ENCODE peak calls at places on chromosome 21, in eight cellular contexts. One of them, this sample, is unnamed.

GRCh38 chr21:31034378-31034777 is 3.9 kb downstream of the KRTAP19-8 start:
- DNase-seq in stimulated activated CD4-positive, alpha-beta T cell treated with anti-CD3 and anti-CD28 coated beads, Interleukin-1b, Interleukin-23, amount 100 ng/mL, for 1 hour: no peak
- DNase-seq in caudate nucleus: no peak
- DNase-seq in NCI-H510A treated with DMSO at 0.1 percent for 48 hours: no peak
- DNase-seq in osteocyte: no peak
- DNase-seq in foreskin fibroblast: no peak
- DNase-seq in COR-L47: no peak
- DNase-seq in adrenal gland: no peak
- DNase-seq in this sample: no peak

GRCh38 chr21:28781602-28782274 is 210.9 kb downstream of the LTN1 start:
- DNase-seq in stimulated activated CD4-positive, alpha-beta T cell treated with anti-CD3 and anti-CD28 coated beads, Interleukin-1b, Interleukin-23, amount 100 ng/mL, for 1 hour: no peak
- DNase-seq in caudate nucleus: no peak
- DNase-seq in NCI-H510A treated with DMSO at 0.1 percent for 48 hours: no peak
- DNase-seq in osteocyte: no peak
- DNase-seq in foreskin fibroblast: peak; percentile 68
- DNase-seq in COR-L47: peak; percentile 0
- DNase-seq in adrenal gland: no peak
- DNase-seq in this sample: no peak

GRCh38 chr21:33854604-33855003 is 61.0 kb downstream of the ATP5PO start:
- DNase-seq in stimulated activated CD4-positive, alpha-beta T cell treated with anti-CD3 and anti-CD28 coated beads, Interleukin-1b, Interleukin-23, amount 100 ng/mL, for 1 hour: no peak
- DNase-seq in caudate nucleus: no peak
- DNase-seq in NCI-H510A treated with DMSO at 0.1 percent for 48 hours: no peak
- DNase-seq in osteocyte: no peak
- DNase-seq in foreskin fibroblast: peak; percentile 55
- DNase-seq in COR-L47: no peak
- DNase-seq in adrenal gland: no peak
- DNase-seq in this sample: no peak

GRCh38 chr21:34100789-34101188 is 27.4 kb downstream of the MRPS6 start:
- DNase-seq in stimulated activated CD4-positive, alpha-beta T cell treated with anti-CD3 and anti-CD28 coated beads, Interleukin-1b, Interleukin-23, amount 100 ng/mL, for 1 hour: no peak
- DNase-seq in caudate nucleus: no peak
- DNase-seq in NCI-H510A treated with DMSO at 0.1 percent for 48 hours: no peak
- DNase-seq in osteocyte: no peak
- DNase-seq in foreskin fibroblast: no peak
- DNase-seq in COR-L47: no peak
- DNase-seq in adrenal gland: no peak
- DNase-seq in this sample: no peak

GRCh38 chr21:41011968-41012367 is 156.0 kb upstream of the BACE2 start:
- DNase-seq in stimulated activated CD4-positive, alpha-beta T cell treated with anti-CD3 and anti-CD28 coated beads, Interleukin-1b, Interleukin-23, amount 100 ng/mL, for 1 hour: no peak
- DNase-seq in caudate nucleus: no peak
- DNase-seq in NCI-H510A treated with DMSO at 0.1 percent for 48 hours: no peak
- DNase-seq in osteocyte: no peak
- DNase-seq in foreskin fibroblast: no peak
- DNase-seq in COR-L47: no peak
- DNase-seq in adrenal gland: no peak
- DNase-seq in this sample: no peak

GRCh38 chr21:31447477-31447876 is 103.4 kb upstream of the TIAM1 start:
- DNase-seq in stimulated activated CD4-positive, alpha-beta T cell treated with anti-CD3 and anti-CD28 coated beads, Interleukin-1b, Interleukin-23, amount 100 ng/mL, for 1 hour: no peak
- DNase-seq in caudate nucleus: no peak
- DNase-seq in NCI-H510A treated with DMSO at 0.1 percent for 48 hours: no peak
- DNase-seq in osteocyte: no peak
- DNase-seq in foreskin fibroblast: no peak
- DNase-seq in COR-L47: no peak
- DNase-seq in adrenal gland: no peak
- DNase-seq in this sample: peak; percentile 23

GRCh38 chr21:44867464-44867863 is 6.0 kb downstream of the PTTG1IP start:
- DNase-seq in stimulated activated CD4-positive, alpha-beta T cell treated with anti-CD3 and anti-CD28 coated beads, Interleukin-1b, Interleukin-23, amount 100 ng/mL, for 1 hour: no peak
- DNase-seq in caudate nucleus: no peak
- DNase-seq in NCI-H510A treated with DMSO at 0.1 percent for 48 hours: no peak
- DNase-seq in osteocyte: no peak
- DNase-seq in foreskin fibroblast: no peak
- DNase-seq in COR-L47: no peak
- DNase-seq in adrenal gland: no peak
- DNase-seq in this sample: no peak

GRCh38 chr21:21295303-21295702 is 297.1 kb downstream of the NCAM2 start:
- DNase-seq in stimulated activated CD4-positive, alpha-beta T cell treated with anti-CD3 and anti-CD28 coated beads, Interleukin-1b, Interleukin-23, amount 100 ng/mL, for 1 hour: no peak
- DNase-seq in caudate nucleus: no peak
- DNase-seq in NCI-H510A treated with DMSO at 0.1 percent for 48 hours: no peak
- DNase-seq in osteocyte: no peak
- DNase-seq in foreskin fibroblast: no peak
- DNase-seq in COR-L47: no peak
- DNase-seq in adrenal gland: no peak
- DNase-seq in this sample: no peak

GRCh38 chr21:27681841-27682240 is 715.0 kb upstream of the ADAMTS5 start:
- DNase-seq in stimulated activated CD4-positive, alpha-beta T cell treated with anti-CD3 and anti-CD28 coated beads, Interleukin-1b, Interleukin-23, amount 100 ng/mL, for 1 hour: no peak
- DNase-seq in caudate nucleus: no peak
- DNase-seq in NCI-H510A treated with DMSO at 0.1 percent for 48 hours: no peak
- DNase-seq in osteocyte: no peak
- DNase-seq in foreskin fibroblast: peak; percentile 64
- DNase-seq in COR-L47: no peak
- DNase-seq in adrenal gland: no peak
- DNase-seq in this sample: peak; percentile 64

GRCh38 chr21:45018131-45019075 is 56.0 kb upstream of the ADARB1 start:
- DNase-seq in stimulated activated CD4-positive, alpha-beta T cell treated with anti-CD3 and anti-CD28 coated beads, Interleukin-1b, Interleukin-23, amount 100 ng/mL, for 1 hour: no peak
- DNase-seq in caudate nucleus: no peak
- DNase-seq in NCI-H510A treated with DMSO at 0.1 percent for 48 hours: no peak
- DNase-seq in osteocyte: no peak
- DNase-seq in foreskin fibroblast: peak; percentile 34
- DNase-seq in COR-L47: no peak
- DNase-seq in adrenal gland: no peak
- DNase-seq in this sample: no peak

GRCh38 chr21:37421306-37421705 is 54.7 kb downstream of the DYRK1A start:
- DNase-seq in stimulated activated CD4-positive, alpha-beta T cell treated with anti-CD3 and anti-CD28 coated beads, Interleukin-1b, Interleukin-23, amount 100 ng/mL, for 1 hour: no peak
- DNase-seq in caudate nucleus: no peak
- DNase-seq in NCI-H510A treated with DMSO at 0.1 percent for 48 hours: no peak
- DNase-seq in osteocyte: no peak
- DNase-seq in foreskin fibroblast: no peak
- DNase-seq in COR-L47: no peak
- DNase-seq in adrenal gland: no peak
- DNase-seq in this sample: no peak

GRCh38 chr21:45335761-45336534 is 48.3 kb upstream of the POFUT2 start:
- DNase-seq in stimulated activated CD4-positive, alpha-beta T cell treated with anti-CD3 and anti-CD28 coated beads, Interleukin-1b, Interleukin-23, amount 100 ng/mL, for 1 hour: no peak
- DNase-seq in caudate nucleus: no peak
- DNase-seq in NCI-H510A treated with DMSO at 0.1 percent for 48 hours: no peak
- DNase-seq in osteocyte: no peak
- DNase-seq in foreskin fibroblast: no peak
- DNase-seq in COR-L47: no peak
- DNase-seq in adrenal gland: no peak
- DNase-seq in this sample: no peak

GRCh38 chr21:33640697-33641338 is 723 bp downstream of the CRYZL1 start:
- DNase-seq in stimulated activated CD4-positive, alpha-beta T cell treated with anti-CD3 and anti-CD28 coated beads, Interleukin-1b, Interleukin-23, amount 100 ng/mL, for 1 hour: no peak
- DNase-seq in caudate nucleus: no peak
- DNase-seq in NCI-H510A treated with DMSO at 0.1 percent for 48 hours: peak; percentile 86
- DNase-seq in osteocyte: no peak
- DNase-seq in foreskin fibroblast: peak; percentile 48
- DNase-seq in COR-L47: peak; percentile 10
- DNase-seq in adrenal gland: no peak
- DNase-seq in this sample: no peak

GRCh38 chr21:28923439-28923975 is 69.2 kb downstream of the LTN1 start:
- DNase-seq in stimulated activated CD4-positive, alpha-beta T cell treated with anti-CD3 and anti-CD28 coated beads, Interleukin-1b, Interleukin-23, amount 100 ng/mL, for 1 hour: no peak
- DNase-seq in caudate nucleus: no peak
- DNase-seq in NCI-H510A treated with DMSO at 0.1 percent for 48 hours: no peak
- DNase-seq in osteocyte: no peak
- DNase-seq in foreskin fibroblast: no peak
- DNase-seq in COR-L47: no peak
- DNase-seq in adrenal gland: no peak
- DNase-seq in this sample: no peak

GRCh38 chr21:16605588-16605987 is 875.8 kb downstream of the USP25 start:
- DNase-seq in stimulated activated CD4-positive, alpha-beta T cell treated with anti-CD3 and anti-CD28 coated beads, Interleukin-1b, Interleukin-23, amount 100 ng/mL, for 1 hour: no peak
- DNase-seq in caudate nucleus: no peak
- DNase-seq in NCI-H510A treated with DMSO at 0.1 percent for 48 hours: no peak
- DNase-seq in osteocyte: no peak
- DNase-seq in foreskin fibroblast: peak; percentile 9
- DNase-seq in COR-L47: no peak
- DNase-seq in adrenal gland: no peak
- DNase-seq in this sample: no peak

GRCh38 chr21:42654179-42654912 is 925 bp downstream of the PDE9A start:
- DNase-seq in stimulated activated CD4-positive, alpha-beta T cell treated with anti-CD3 and anti-CD28 coated beads, Interleukin-1b, Interleukin-23, amount 100 ng/mL, for 1 hour: no peak
- DNase-seq in caudate nucleus: no peak
- DNase-seq in NCI-H510A treated with DMSO at 0.1 percent for 48 hours: peak; percentile 45
- DNase-seq in osteocyte: no peak
- DNase-seq in foreskin fibroblast: peak; percentile 43
- DNase-seq in COR-L47: peak; percentile 73
- DNase-seq in adrenal gland: no peak
- DNase-seq in this sample: no peak

GRCh38 chr21:28392436-28392835 is 600.2 kb downstream of the LTN1 start:
- DNase-seq in stimulated activated CD4-positive, alpha-beta T cell treated with anti-CD3 and anti-CD28 coated beads, Interleukin-1b, Interleukin-23, amount 100 ng/mL, for 1 hour: no peak
- DNase-seq in caudate nucleus: no peak
- DNase-seq in NCI-H510A treated with DMSO at 0.1 percent for 48 hours: no peak
- DNase-seq in osteocyte: no peak
- DNase-seq in foreskin fibroblast: peak; percentile 52
- DNase-seq in COR-L47: no peak
- DNase-seq in adrenal gland: no peak
- DNase-seq in this sample: no peak

GRCh38 chr21:45248893-45249381 is 38.8 kb downstream of the POFUT2 start:
- DNase-seq in stimulated activated CD4-positive, alpha-beta T cell treated with anti-CD3 and anti-CD28 coated beads, Interleukin-1b, Interleukin-23, amount 100 ng/mL, for 1 hour: no peak
- DNase-seq in caudate nucleus: no peak
- DNase-seq in NCI-H510A treated with DMSO at 0.1 percent for 48 hours: no peak
- DNase-seq in osteocyte: peak; percentile 83
- DNase-seq in foreskin fibroblast: peak; percentile 56
- DNase-seq in COR-L47: peak; percentile 21
- DNase-seq in adrenal gland: no peak
- DNase-seq in this sample: no peak

GRCh38 chr21:16047857-16048256 is 318.1 kb downstream of the USP25 start:
- DNase-seq in stimulated activated CD4-positive, alpha-beta T cell treated with anti-CD3 and anti-CD28 coated beads, Interleukin-1b, Interleukin-23, amount 100 ng/mL, for 1 hour: no peak
- DNase-seq in caudate nucleus: no peak
- DNase-seq in NCI-H510A treated with DMSO at 0.1 percent for 48 hours: no peak
- DNase-seq in osteocyte: no peak
- DNase-seq in foreskin fibroblast: peak; percentile 68
- DNase-seq in COR-L47: no peak
- DNase-seq in adrenal gland: no peak
- DNase-seq in this sample: no peak

GRCh38 chr21:27196651-27197050 is 229.8 kb upstream of the ADAMTS5 start:
- DNase-seq in stimulated activated CD4-positive, alpha-beta T cell treated with anti-CD3 and anti-CD28 coated beads, Interleukin-1b, Interleukin-23, amount 100 ng/mL, for 1 hour: no peak
- DNase-seq in caudate nucleus: no peak
- DNase-seq in NCI-H510A treated with DMSO at 0.1 percent for 48 hours: no peak
- DNase-seq in osteocyte: no peak
- DNase-seq in foreskin fibroblast: peak; percentile 48
- DNase-seq in COR-L47: no peak
- DNase-seq in adrenal gland: no peak
- DNase-seq in this sample: no peak

GRCh38 chr21:43881918-43882317 is 16.9 kb downstream of the AGPAT3 start:
- DNase-seq in stimulated activated CD4-positive, alpha-beta T cell treated with anti-CD3 and anti-CD28 coated beads, Interleukin-1b, Interleukin-23, amount 100 ng/mL, for 1 hour: no peak
- DNase-seq in caudate nucleus: no peak
- DNase-seq in NCI-H510A treated with DMSO at 0.1 percent for 48 hours: no peak
- DNase-seq in osteocyte: no peak
- DNase-seq in foreskin fibroblast: no peak
- DNase-seq in COR-L47: no peak
- DNase-seq in adrenal gland: no peak
- DNase-seq in this sample: no peak

GRCh38 chr21:15682182-15682895 is 47.4 kb upstream of the USP25 start:
- DNase-seq in stimulated activated CD4-positive, alpha-beta T cell treated with anti-CD3 and anti-CD28 coated beads, Interleukin-1b, Interleukin-23, amount 100 ng/mL, for 1 hour: no peak
- DNase-seq in caudate nucleus: no peak
- DNase-seq in NCI-H510A treated with DMSO at 0.1 percent for 48 hours: no peak
- DNase-seq in osteocyte: no peak
- DNase-seq in foreskin fibroblast: peak; percentile 86
- DNase-seq in COR-L47: no peak
- DNase-seq in adrenal gland: no peak
- DNase-seq in this sample: peak; percentile 68